ENCODE peak calls at places on chromosomes 6 and 20, in six cellular contexts. G is stomach, I is cardiac muscle cell, Q is vagina, Z is epithelial cell of esophagus, F is heart left ventricle. D is an unnamed sample.

GRCh38 chr6:131628726-131629125 is 684 bp upstream of the MED23 start:
- DNase-seq in G (no peak), I (no peak), Q (no peak), Z (no peak), F (no peak), D (no peak)

GRCh38 chr20:10639762-10640556 is 33.8 kb downstream of the JAG1 start:
- DNase-seq in G (no peak), I (no peak), Q (no peak), Z (no peak), F (no peak), D (no peak)

GRCh38 chr6:1641391-1641790 is 31.7 kb downstream of the FOXC1 start:
- DNase-seq in G (peak; percentile 87), I (no peak), Q (no peak), Z (peak; percentile 80), F (no peak), D (no peak)

GRCh38 chr6:137111296-137112066 is 62.0 kb downstream of the IL22RA2 start:
- DNase-seq in G (no peak), I (no peak), Q (no peak), Z (peak; percentile 26), F (no peak), D (no peak)

GRCh38 chr20:35904982-35905663 is 49.2 kb downstream of the SCAND1 start:
- DNase-seq in G (no peak), I (no peak), Q (no peak), Z (no peak), F (no peak), D (no peak)

GRCh38 chr6:117545161-117545595 is 57.1 kb downstream of the GOPC start:
- DNase-seq in G (no peak), I (no peak), Q (no peak), Z (peak; percentile 91), F (no peak), D (no peak)

GRCh38 chr6:11263185-11263817 is 30.8 kb upstream of the NEDD9 start:
- DNase-seq in G (peak; percentile 75), I (peak; percentile 72), Q (no peak), Z (peak; percentile 31), F (peak; percentile 72), D (no peak)

GRCh38 chr20:62238569-62239277 is 402 bp downstream of the OSBPL2 start:
- DNase-seq in G (peak; percentile 41), I (peak; percentile 27), Q (no peak), Z (peak; percentile 45), F (no peak), D (no peak)

GRCh38 chr6:107330190-107330589 is 129.2 kb downstream of the PDSS2 start:
- DNase-seq in G (no peak), I (no peak), Q (no peak), Z (no peak), F (no peak), D (no peak)

GRCh38 chr20:15582146-15582776 is 991.0 kb downstream of the KIF16B start:
- DNase-seq in G (no peak), I (no peak), Q (no peak), Z (peak; percentile 7), F (no peak), D (no peak)

GRCh38 chr6:37502703-37503485 is 3.2 kb upstream of the CCDC167 start:
- DNase-seq in G (no peak), I (no peak), Q (no peak), Z (no peak), F (no peak), D (no peak)

GRCh38 chr6:136550330-136551071 is at the start of gene MAP7:
- DNase-seq in G (peak; percentile 94), I (peak; percentile 89), Q (no peak), Z (peak; percentile 96), F (peak; percentile 50), D (no peak)

GRCh38 chr6:24831771-24832718 is 33.3 kb upstream of the ARMH2 start:
- DNase-seq in G (no peak), I (no peak), Q (no peak), Z (no peak), F (no peak), D (peak; percentile 55)

GRCh38 chr6:31586596-31586995 is 519 bp downstream of the LST1 start:
- DNase-seq in G (no peak), I (no peak), Q (no peak), Z (no peak), F (peak; percentile 38), D (no peak)

GRCh38 chr6:116406678-116407345 is 36.1 kb downstream of the DSE start:
- DNase-seq in G (no peak), I (no peak), Q (no peak), Z (no peak), F (no peak), D (no peak)
- H3K4me3 ChIP-seq in G (no peak overlapping the region), I (no peak overlapping the region), Q (no peak overlapping the region), Z (no peak overlapping the region), F (no peak overlapping the region), D (no peak overlapping the region)

DNA sequence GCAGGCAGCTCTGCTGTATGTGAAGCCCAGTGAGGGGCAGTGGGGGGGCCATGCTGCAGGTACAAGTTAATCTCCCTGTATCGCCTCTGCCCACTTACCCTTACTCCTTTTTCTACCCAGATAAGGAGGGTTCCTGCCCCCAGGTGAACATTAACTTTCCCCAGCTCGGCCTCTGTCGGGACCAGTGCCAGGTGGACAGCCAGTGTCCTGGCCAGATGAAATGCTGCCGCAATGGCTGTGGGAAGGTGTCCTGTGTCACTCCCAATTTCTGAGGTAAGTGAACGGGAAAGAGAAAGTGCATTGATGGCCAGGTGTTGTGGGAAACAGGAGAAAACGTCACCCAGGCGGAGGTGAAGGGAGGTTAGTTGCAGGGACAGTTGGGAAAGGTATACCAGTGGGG is 10.3 kb downstream of the WFDC2 start:
- DNase-seq in G (peak; percentile 45), I (no peak), Q (no peak), Z (no peak), F (no peak), D (no peak)
- H3K4me3 ChIP-seq in G (no peak overlapping the region), I (no peak overlapping the region), Q (no peak overlapping the region), Z (no peak overlapping the region), F (no peak overlapping the region), D (no peak overlapping the region)

DNA sequence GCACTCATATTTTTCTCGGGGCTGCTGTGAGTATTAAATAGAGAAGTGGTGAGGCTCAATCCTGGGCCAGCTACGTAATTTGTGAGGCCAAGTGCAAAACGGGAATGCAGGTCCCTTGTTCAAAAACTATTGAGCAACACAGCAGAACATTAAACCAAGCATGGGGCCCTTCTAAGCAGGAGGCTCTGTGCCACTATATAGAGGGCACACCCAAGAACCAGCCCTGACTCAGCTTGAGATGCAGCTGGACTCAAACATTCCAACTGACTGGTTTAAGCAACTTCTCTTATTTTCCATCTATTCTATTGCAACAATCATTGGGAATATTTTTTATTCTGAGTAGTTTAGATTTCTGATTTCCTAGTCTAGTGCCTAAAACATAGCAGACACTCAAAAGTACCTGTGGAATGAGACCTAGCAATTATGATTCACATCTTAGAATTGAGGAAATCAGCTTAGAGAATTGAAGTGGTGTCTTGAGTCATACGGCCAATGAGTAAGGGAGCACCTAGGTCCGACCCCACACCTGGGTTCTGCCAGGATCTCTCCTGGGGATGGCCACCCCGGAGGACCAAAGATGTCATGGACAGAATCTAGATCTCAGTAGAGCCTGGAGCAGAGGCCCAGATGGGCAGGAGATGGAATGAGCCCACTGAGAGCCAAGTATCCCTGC is 1.3 kb downstream of the SIRPB2 start:
- DNase-seq in G (no peak), I (no peak), Q (no peak), Z (peak; percentile 92), F (no peak), D (no peak)
- H3K4me3 ChIP-seq in G (peak overlapping the region; percentile 27), I (no peak overlapping the region), Q (peak overlapping the region; percentile 23), Z (no peak overlapping the region), F (no peak overlapping the region), D (no peak overlapping the region)

GRCh38 chr6:71492668-71493067 is 204.1 kb downstream of the OGFRL1 start:
- DNase-seq in G (no peak), I (no peak), Q (no peak), Z (no peak), F (no peak), D (no peak)

GRCh38 chr6:71499667-71500066 is 211.1 kb downstream of the OGFRL1 start:
- DNase-seq in G (no peak), I (no peak), Q (no peak), Z (no peak), F (no peak), D (no peak)

GRCh38 chr6:71498643-71499042 is 210.0 kb downstream of the OGFRL1 start:
- DNase-seq in G (no peak), I (no peak), Q (no peak), Z (peak; percentile 57), F (no peak), D (no peak)

GRCh38 chr6:71491844-71492243 is 203.2 kb downstream of the OGFRL1 start:
- DNase-seq in G (no peak), I (no peak), Q (no peak), Z (no peak), F (no peak), D (no peak)

GRCh38 chr6:71496018-71496800 is 207.6 kb downstream of the OGFRL1 start:
- DNase-seq in G (no peak), I (no peak), Q (no peak), Z (no peak), F (no peak), D (no peak)
- H3K4me3 ChIP-seq in G (peak overlapping the region; percentile 30), I (no peak overlapping the region), Q (peak overlapping the region; percentile 13), Z (no peak overlapping the region), F (no peak overlapping the region), D (no peak overlapping the region)

DNA sequence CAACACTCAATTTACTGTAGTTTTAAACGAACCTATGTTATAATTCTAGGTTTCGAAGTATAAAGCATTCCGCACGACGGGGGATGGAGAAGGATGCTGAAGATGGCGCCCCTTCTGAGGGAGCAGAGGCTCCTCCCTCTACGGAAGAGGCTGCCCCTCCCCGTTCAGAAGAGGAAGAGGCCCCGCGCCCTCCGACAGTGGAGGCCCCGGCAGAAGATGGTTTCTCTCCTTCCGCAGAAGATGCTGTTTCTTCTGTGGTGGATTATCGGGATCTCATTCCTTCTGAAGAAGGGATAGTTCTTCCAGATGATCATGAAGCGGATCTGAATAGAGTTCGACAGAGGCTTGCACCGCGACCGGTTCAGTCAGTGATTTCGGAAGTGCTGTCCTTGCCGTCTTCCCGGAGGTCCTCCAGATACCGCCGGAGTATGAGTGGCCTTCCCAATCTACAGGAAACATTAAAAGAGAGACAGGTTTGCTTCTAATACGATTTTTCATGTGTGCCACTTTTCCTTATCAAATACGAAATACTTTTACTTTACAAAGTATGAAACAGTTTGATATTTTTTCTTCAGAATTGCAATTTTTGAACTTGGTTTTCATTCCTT is 7.7 kb downstream of the DNAH8 start:
- DNase-seq in G (no peak), I (no peak), Q (no peak), Z (no peak), F (no peak), D (no peak)
- H3K4me3 ChIP-seq in G (no peak overlapping the region), I (no peak overlapping the region), Q (no peak overlapping the region), Z (no peak overlapping the region), F (no peak overlapping the region), D (no peak overlapping the region)

DNA sequence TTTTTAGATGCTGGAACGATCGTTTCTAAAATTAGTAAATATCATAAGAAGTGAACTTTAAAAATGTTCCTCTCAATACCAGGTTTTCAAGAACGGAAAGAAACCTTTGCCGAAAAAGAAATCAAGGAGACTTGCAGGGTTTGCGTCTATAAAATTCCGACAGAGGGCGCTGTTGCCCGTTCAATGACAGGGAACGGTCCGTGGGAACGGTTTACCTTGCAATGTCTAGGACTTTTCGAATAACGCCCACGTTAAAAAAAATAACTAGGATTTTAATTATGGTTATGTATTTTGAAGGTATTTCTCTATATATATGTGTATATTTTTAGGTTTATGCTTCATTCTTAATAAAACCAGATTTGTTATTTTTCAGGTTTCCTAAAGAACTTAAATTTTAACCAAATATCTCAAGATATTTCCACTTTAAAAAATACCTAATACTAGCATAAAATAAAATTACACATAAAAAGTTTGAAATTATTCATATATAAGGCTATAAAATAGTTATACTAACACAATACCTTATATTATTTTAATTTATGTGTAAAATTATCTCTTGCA is 2.5 kb upstream of the TFAP2B start:
- DNase-seq in G (peak; percentile 76), I (peak; percentile 88), Q (no peak), Z (peak; percentile 82), F (peak; percentile 52), D (no peak)
- H3K4me3 ChIP-seq in G (peak overlapping the region; percentile 55), I (peak overlapping the region; percentile 34), Q (peak overlapping the region; percentile 27), Z (peak overlapping the region; percentile 62), F (no peak overlapping the region), D (peak overlapping the region; percentile 61)